ENCODE peak calls at places on chromosomes 6 and 20, in five cellular contexts. J is WERI-Rb-1, N is activated T-cell treated with anti-CD3 and anti-CD28 coated beads for 24 hours, V is GM12865, I is cerebellar cortex. M is an unnamed sample.

GRCh38 chr6:162343902-162344226 is 383.7 kb downstream of the PRKN start:
- DNase-seq in J (no peak), N (no peak), V (no peak), I (peak), M (no peak)

GRCh38 chr6:5208039-5208438 is 52.7 kb downstream of the LYRM4 start:
- DNase-seq in J (no peak), N (no peak), V (no peak), I (no peak), M (no peak)

GRCh38 chr6:134081506-134081905 is 29.1 kb upstream of the SLC2A12 start:
- DNase-seq in J (no peak), N (no peak), V (no peak), I (no peak), M (no peak)

GRCh38 chr6:158389188-158389919 is 77.1 kb downstream of the TULP4 start:
- DNase-seq in J (no peak), N (no peak), V (no peak), I (no peak), M (no peak)

GRCh38 chr20:59808729-59809381 is 124.6 kb downstream of the SYCP2 start:
- DNase-seq in J (no peak), N (no peak), V (no peak), I (no peak), M (no peak)

GRCh38 chr6:132569170-132569569 is 952 bp upstream of the TAAR6 start:
- DNase-seq in J (no peak), N (no peak), V (no peak), I (no peak), M (no peak)

GRCh38 chr6:152151930-152152329 is 344.4 kb downstream of the ESR1 start:
- DNase-seq in J (no peak), N (no peak), V (no peak), I (no peak), M (no peak)

GRCh38 chr6:82353848-82354247 is 9.8 kb upstream of the TPBG start:
- DNase-seq in J (no peak), N (no peak), V (no peak), I (no peak), M (no peak)

GRCh38 chr20:32437391-32438074 is 79.4 kb downstream of the ASXL1 start:
- DNase-seq in J (no peak), N (no peak), V (no peak), I (no peak), M (no peak)

GRCh38 chr6:170102582-170103481 is 188.0 kb downstream of the DLL1 start:
- DNase-seq in J (no peak), N (no peak), V (no peak), I (no peak), M (no peak)

GRCh38 chr20:16575390-16576140 is 2.3 kb upstream of the KIF16B start:
- DNase-seq in J (peak), N (no peak), V (peak), I (peak), M (no peak)

GRCh38 chr6:134519456-134519855 is 201.5 kb upstream of the SGK1 start:
- DNase-seq in J (no peak), N (no peak), V (peak), I (no peak), M (peak)

GRCh38 chr6:155154158-155154830 is 109.5 kb upstream of the CLDN20 start:
- DNase-seq in J (no peak), N (peak), V (no peak), I (peak), M (no peak)

GRCh38 chr20:52235129-52235528 is 43.5 kb upstream of the ZFP64 start:
- DNase-seq in J (no peak), N (no peak), V (no peak), I (no peak), M (no peak)

GRCh38 chr20:46040902-46041535 is 12.0 kb downstream of the SLC12A5 start:
- DNase-seq in J (no peak), N (no peak), V (peak), I (no peak), M (peak)

GRCh38 chr6:13573669-13574110 is 711 bp upstream of the SIRT5 start:
- DNase-seq in J (no peak), N (peak), V (peak), I (peak), M (peak)

GRCh38 chr20:53718622-53719021 is 125.0 kb upstream of the ZNF217 start:
- DNase-seq in J (peak), N (no peak), V (no peak), I (no peak), M (no peak)

GRCh38 chr6:105794263-105794662 is 291.9 kb upstream of the PRDM1 start:
- DNase-seq in J (no peak), N (no peak), V (no peak), I (peak), M (peak)

GRCh38 chr6:167849846-167850459 is 23.2 kb downstream of the AFDN start:
- DNase-seq in J (no peak), N (no peak), V (peak), I (peak), M (no peak)

GRCh38 chr6:43942011-43942442 is 172.0 kb downstream of the VEGFA start:
- DNase-seq in J (peak), N (no peak), V (no peak), I (no peak), M (no peak)

GRCh38 chr6:55925292-55925691 is 49.9 kb upstream of the BMP5 start:
- DNase-seq in J (no peak), N (no peak), V (no peak), I (no peak), M (no peak)

GRCh38 chr6:51199272-51199671 is 380.6 kb downstream of the TFAP2B start:
- DNase-seq in J (no peak), N (no peak), V (no peak), I (no peak), M (no peak)

GRCh38 chr20:36315545-36316351 is 9.6 kb downstream of the DLGAP4 start:
- DNase-seq in J (no peak), N (no peak), V (no peak), I (no peak), M (no peak)